ENCODE peak calls at places on chromosome 11, in six cellular contexts. S is T-helper 1 cell; J is endothelial cell; B is stimulated activated CD8-positive, alpha-beta memory T cell treated with anti-CD3 and anti-CD28 coated beads, Interleukin-2, amount 100 ng/mL, for 48 hours; F is heart left ventricle; T is fibroblast of pulmonary artery. P is an unnamed sample.
A peak's percentile ranks its signal among the peaks of the same experiment; 100 is the strongest.

GRCh38 chr11:119501777-119502405 is 78.9 kb upstream of the THY1 start:
- DNase-seq in S (no peak), J (no peak), B (no peak), F (no peak), T (no peak), P (no peak)

GRCh38 chr11:2751523-2752203 is 51.9 kb upstream of the KCNQ1OT1 start:
- DNase-seq in S (no peak), J (no peak), B (no peak), F (peak; percentile 40), T (no peak), P (no peak)

GRCh38 chr11:64976651-64977050 is 4.7 kb upstream of the MAJIN start:
- DNase-seq in S (no peak), J (no peak), B (no peak), F (no peak), T (no peak), P (no peak)

GRCh38 chr11:7900686-7901085 is 30.4 kb downstream of the OR10A6 start:
- DNase-seq in S (no peak), J (no peak), B (no peak), F (no peak), T (no peak), P (no peak)

GRCh38 chr11:128840137-128840536 is 27.0 kb downstream of the KCNJ1 start:
- DNase-seq in S (no peak), J (no peak), B (no peak), F (no peak), T (no peak), P (no peak)

GRCh38 chr11:7613394-7613720 is 59.9 kb downstream of the CYB5R2 start:
- DNase-seq in S (no peak), J (no peak), B (no peak), F (no peak), T (no peak), P (no peak)

GRCh38 chr11:18115360-18116127 is 9.7 kb upstream of the SAAL1 start:
- DNase-seq in S (peak; percentile 22), J (peak; percentile 70), B (peak; percentile 48), F (no peak), T (peak; percentile 63), P (peak; percentile 73)

GRCh38 chr11:73186294-73186850 is 31.7 kb upstream of the P2RY2 start:
- DNase-seq in S (no peak), J (no peak), B (no peak), F (no peak), T (no peak), P (no peak)

GRCh38 chr11:71145988-71146824 is 106.2 kb downstream of the SHANK2 start:
- DNase-seq in S (no peak), J (no peak), B (no peak), F (no peak), T (no peak), P (no peak)

GRCh38 chr11:70522613-70523311 is 124.4 kb downstream of the CTTN start:
- DNase-seq in S (no peak), J (no peak), B (no peak), F (peak; percentile 34), T (no peak), P (peak; percentile 28)

GRCh38 chr11:40125054-40125453 is 1334.4 kb downstream of the LRRC4C start:
- DNase-seq in S (no peak), J (no peak), B (no peak), F (no peak), T (no peak), P (no peak)

GRCh38 chr11:12461516-12461915 is 84.1 kb downstream of the PARVA start:
- DNase-seq in S (no peak), J (no peak), B (no peak), F (no peak), T (no peak), P (no peak)

GRCh38 chr11:94128171-94128745 is 383 bp upstream of the PANX1 start:
- DNase-seq in S (no peak), J (peak; percentile 32), B (no peak), F (no peak), T (no peak), P (no peak)

GRCh38 chr11:16739326-16739875 is 954 bp downstream of the C11orf58 start:
- DNase-seq in S (no peak), J (no peak), B (no peak), F (no peak), T (peak; percentile 49), P (no peak)

GRCh38 chr11:72084960-72085359 is 4.3 kb downstream of the LRRC51 start:
- DNase-seq in S (no peak), J (no peak), B (no peak), F (no peak), T (no peak), P (no peak)

GRCh38 chr11:126084608-126084912 is 21.9 kb upstream of the CDON start:
- DNase-seq in S (no peak), J (no peak), B (no peak), F (no peak), T (no peak), P (no peak)

P was measured in natural killer cell treated with Interleukin-12 subunit alpha and Interleukin-12 subunit beta and Interleukin-15 and Interleukin-18, amount 100 ng/mL, for 72 hours.